ENCODE peak calls at places on chromosome 1, in seven cellular contexts. G is stimulated activated naive B cell treated with anti-CD40 and anti-IgM and Interleukin-4, amounts not matched to agents 10 μg/mL and 1 μg/mL and 100 μg/mL, for 72 hours; C is gastroesophageal sphincter; R is foreskin keratinocyte; H is lower lobe of right lung; B is Right ventricle myocardium inferior; W is left lung. X is an unnamed sample.

GRCh38 chr1:50605186-50605875 is 182.1 kb upstream of the DMRTA2 start:
- ATAC-seq in G (no peak), C (no peak), R (peak), H (peak), B (no peak), W (peak), X (peak)

GRCh38 chr1:205972491-205973168 is 29.4 kb upstream of the SLC26A9 start:
- ATAC-seq in G (no peak), C (no peak), R (peak), H (peak), B (no peak), W (no peak), X (no peak)

GRCh38 chr1:21292503-21292990 is 2.3 kb upstream of the ECE1 start:
- ATAC-seq in G (no peak), C (no peak), R (no peak), H (no peak), B (no peak), W (no peak), X (no peak)

GRCh38 chr1:24506706-24507422 is 4.2 kb downstream of the RCAN3 start:
- ATAC-seq in G (no peak), C (no peak), R (no peak), H (no peak), B (no peak), W (no peak), X (no peak)

GRCh38 chr1:10398278-10398733 is 558 bp upstream of the PGD start:
- ATAC-seq in G (no peak), C (no peak), R (no peak), H (no peak), B (no peak), W (no peak), X (peak)

GRCh38 chr1:20325844-20326323 is 35.2 kb downstream of the VWA5B1 start:
- ATAC-seq in G (no peak), C (no peak), R (no peak), H (peak), B (peak), W (peak), X (no peak)

GRCh38 chr1:209651148-209651547 is 1.1 kb downstream of the LAMB3 start:
- ATAC-seq in G (peak), C (peak), R (peak), H (peak), B (peak), W (peak), X (peak)

GRCh38 chr1:35178295-35178695 is 14.7 kb downstream of the SFPQ start:
- ATAC-seq in G (no peak), C (no peak), R (no peak), H (no peak), B (no peak), W (no peak), X (no peak)

GRCh38 chr1:205950826-205951549 is 7.7 kb upstream of the SLC26A9 start:
- ATAC-seq in G (no peak), C (no peak), R (peak), H (no peak), B (no peak), W (no peak), X (no peak)

GRCh38 chr1:90835661-90836344 is 118.7 kb upstream of the BARHL2 start:
- ATAC-seq in G (no peak), C (peak), R (peak), H (peak), B (peak), W (peak), X (no peak)

GRCh38 chr1:235622933-235623790 is 26.4 kb downstream of the GNG4 start:
- ATAC-seq in G (no peak), C (no peak), R (no peak), H (no peak), B (no peak), W (no peak), X (no peak)

GRCh38 chr1:39293375-39294070 is 89.0 kb downstream of the MACF1 start:
- ATAC-seq in G (no peak), C (no peak), R (peak), H (no peak), B (no peak), W (no peak), X (no peak)

GRCh38 chr1:159800177-159800935 is 1.8 kb upstream of the FCRL6 start:
- ATAC-seq in G (peak), C (no peak), R (no peak), H (peak), B (no peak), W (no peak), X (no peak)

GRCh38 chr1:27296773-27297214 is 25.2 kb upstream of the TMEM222 start:
- ATAC-seq in G (peak), C (no peak), R (no peak), H (peak), B (no peak), W (peak), X (peak)

GRCh38 chr1:223557125-223557465 is 108.4 kb downstream of the CAPN8 start:
- ATAC-seq in G (no peak), C (no peak), R (peak), H (peak), B (no peak), W (peak), X (no peak)

GRCh38 chr1:33456302-33456886 is 16.1 kb upstream of the ZSCAN20 start:
- ATAC-seq in G (no peak), C (peak), R (no peak), H (no peak), B (peak), W (no peak), X (no peak)

GRCh38 chr1:51962486-51963356 is 27.8 kb downstream of the RAB3B start:
- ATAC-seq in G (no peak), C (no peak), R (no peak), H (no peak), B (no peak), W (no peak), X (no peak)

GRCh38 chr1:185837711-185838110 is 103.5 kb downstream of the HMCN1 start:
- ATAC-seq in G (no peak), C (no peak), R (no peak), H (no peak), B (no peak), W (no peak), X (peak)

GRCh38 chr1:160789051-160789701 is 6.8 kb upstream of the LY9 start:
- ATAC-seq in G (peak), C (no peak), R (no peak), H (peak), B (no peak), W (no peak), X (no peak)

GRCh38 chr1:10179408-10179685 is 31.0 kb upstream of the KIF1B start:
- ATAC-seq in G (no peak), C (no peak), R (no peak), H (no peak), B (no peak), W (no peak), X (no peak)

GRCh38 chr1:167066333-167067122 is 23.6 kb downstream of the GPA33 start:
- ATAC-seq in G (peak), C (peak), R (peak), H (peak), B (peak), W (peak), X (peak)

GRCh38 chr1:119091618-119092017 is 48.8 kb downstream of the WARS2 start:
- ATAC-seq in G (no peak), C (no peak), R (no peak), H (no peak), B (no peak), W (no peak), X (no peak)

GRCh38 chr1:24640288-24640687 is 2.8 kb upstream of the SRRM1 start:
- ATAC-seq in G (no peak), C (no peak), R (no peak), H (no peak), B (no peak), W (no peak), X (no peak)

GRCh38 chr1:164596149-164596548 is 37.2 kb downstream of the PBX1 start:
- ATAC-seq in G (no peak), C (no peak), R (no peak), H (no peak), B (no peak), W (no peak), X (no peak)

GRCh38 chr1:202644219-202645096 is 65.8 kb downstream of the SYT2 start:
- ATAC-seq in G (no peak), C (no peak), R (no peak), H (no peak), B (no peak), W (no peak), X (no peak)

GRCh38 chr1:145983206-145983675 is 13.1 kb downstream of the TXNIP start:
- ATAC-seq in G (no peak), C (no peak), R (no peak), H (no peak), B (no peak), W (no peak), X (no peak)

GRCh38 chr1:4830756-4831155 is 176.3 kb downstream of the AJAP1 start:
- ATAC-seq in G (no peak), C (no peak), R (no peak), H (no peak), B (no peak), W (no peak), X (no peak)

GRCh38 chr1:205013683-205014367 is 29.2 kb upstream of the CNTN2 start:
- ATAC-seq in G (no peak), C (peak), R (peak), H (no peak), B (peak), W (peak), X (peak)

GRCh38 chr1:47298025-47298699 is 15.8 kb downstream of the STIL start:
- ATAC-seq in G (no peak), C (no peak), R (no peak), H (no peak), B (no peak), W (peak), X (no peak)

GRCh38 chr1:230713547-230713914 is 391 bp downstream of the AGT start:
- ATAC-seq in G (no peak), C (no peak), R (no peak), H (no peak), B (peak), W (no peak), X (no peak)

GRCh38 chr1:116558140-116558549 is 12.7 kb downstream of the CD58 start:
- ATAC-seq in G (peak), C (no peak), R (no peak), H (no peak), B (no peak), W (no peak), X (no peak)

GRCh38 chr1:42320689-42321088 is 14.3 kb downstream of the FOXJ3 start:
- ATAC-seq in G (no peak), C (no peak), R (no peak), H (no peak), B (no peak), W (no peak), X (no peak)

GRCh38 chr1:231272173-231272572 is 31.2 kb downstream of the GNPAT start:
- ATAC-seq in G (no peak), C (no peak), R (no peak), H (no peak), B (no peak), W (no peak), X (no peak)

GRCh38 chr1:101278238-101278637 is 41.4 kb downstream of the S1PR1 start:
- ATAC-seq in G (no peak), C (no peak), R (no peak), H (no peak), B (no peak), W (no peak), X (no peak)

GRCh38 chr1:47978486-47978885 is 18.7 kb downstream of the TRABD2B start:
- ATAC-seq in G (no peak), C (no peak), R (no peak), H (no peak), B (no peak), W (no peak), X (no peak)

GRCh38 chr1:164783778-164784555 is 225.0 kb downstream of the PBX1 start:
- ATAC-seq in G (no peak), C (no peak), R (no peak), H (no peak), B (no peak), W (no peak), X (no peak)

GRCh38 chr1:201895913-201896807 is 7.5 kb downstream of the SHISA4 start:
- ATAC-seq in G (peak), C (peak), R (peak), H (peak), B (peak), W (peak), X (peak)

X was measured in SK-N-SH treated with all-trans-retinoic acid at 6 μM for 48 hours.